ENCODE peak calls at places on chromosome 6, in seven cellular contexts. One of them, this sample, is unnamed.

GRCh38 chr6:52363222-52363867 is 1.4 kb downstream of the PAQR8 start:
- DNase-seq in psoas muscle: no peak
- DNase-seq in right cardiac atrium: no peak
- DNase-seq in heart left ventricle: no peak
- DNase-seq in dorsolateral prefrontal cortex: no peak
- DNase-seq in adrenal gland: no peak
- DNase-seq in pancreas: no peak
- DNase-seq in this sample: no peak

GRCh38 chr6:98945311-98946005 is 2.3 kb downstream of the FBXL4 start:
- DNase-seq in psoas muscle: no peak
- DNase-seq in heart left ventricle: no peak
- DNase-seq in adrenal gland: no peak
- DNase-seq in right cardiac atrium: no peak
- DNase-seq in dorsolateral prefrontal cortex: no peak
- DNase-seq in pancreas: no peak
- DNase-seq in this sample: no peak

GRCh38 chr6:5260111-5260620 is 584 bp downstream of the LYRM4 start:
- DNase-seq in adrenal gland: peak
- DNase-seq in pancreas: peak
- DNase-seq in heart left ventricle: peak
- DNase-seq in psoas muscle: peak
- DNase-seq in dorsolateral prefrontal cortex: no peak
- DNase-seq in right cardiac atrium: peak
- DNase-seq in this sample: peak

GRCh38 chr6:28807682-28808280 is 116.0 kb downstream of the TRIM27 start:
- DNase-seq in dorsolateral prefrontal cortex: no peak
- DNase-seq in right cardiac atrium: no peak
- DNase-seq in adrenal gland: no peak
- DNase-seq in pancreas: no peak
- DNase-seq in psoas muscle: no peak
- DNase-seq in heart left ventricle: no peak
- DNase-seq in this sample: peak

GRCh38 chr6:136784271-136784664 is 8.0 kb downstream of the MAP3K5 start:
- DNase-seq in psoas muscle: no peak
- DNase-seq in right cardiac atrium: no peak
- DNase-seq in pancreas: no peak
- DNase-seq in heart left ventricle: no peak
- DNase-seq in dorsolateral prefrontal cortex: no peak
- DNase-seq in adrenal gland: no peak
- DNase-seq in this sample: no peak

GRCh38 chr6:167577891-167578361 is 248.8 kb upstream of the AFDN start:
- DNase-seq in pancreas: no peak
- DNase-seq in right cardiac atrium: no peak
- DNase-seq in adrenal gland: no peak
- DNase-seq in psoas muscle: no peak
- DNase-seq in heart left ventricle: no peak
- DNase-seq in dorsolateral prefrontal cortex: peak
- DNase-seq in this sample: no peak

GRCh38 chr6:39847216-39847615 is 55.0 kb downstream of the DAAM2 start:
- DNase-seq in pancreas: peak
- DNase-seq in heart left ventricle: peak
- DNase-seq in psoas muscle: no peak
- DNase-seq in dorsolateral prefrontal cortex: no peak
- DNase-seq in right cardiac atrium: peak
- DNase-seq in adrenal gland: no peak
- DNase-seq in this sample: no peak

GRCh38 chr6:91539451-91539850 is 952.6 kb upstream of the MAP3K7 start:
- DNase-seq in psoas muscle: no peak
- DNase-seq in adrenal gland: no peak
- DNase-seq in pancreas: no peak
- DNase-seq in dorsolateral prefrontal cortex: no peak
- DNase-seq in heart left ventricle: no peak
- DNase-seq in right cardiac atrium: no peak
- DNase-seq in this sample: no peak

GRCh38 chr6:2209226-2209809 is 36.1 kb downstream of the GMDS start:
- DNase-seq in dorsolateral prefrontal cortex: no peak
- DNase-seq in heart left ventricle: no peak
- DNase-seq in adrenal gland: no peak
- DNase-seq in right cardiac atrium: no peak
- DNase-seq in pancreas: peak
- DNase-seq in psoas muscle: peak
- DNase-seq in this sample: peak

GRCh38 chr6:131967948-131968347 is 16.8 kb upstream of the CCN2 start:
- DNase-seq in right cardiac atrium: no peak
- DNase-seq in heart left ventricle: no peak
- DNase-seq in pancreas: no peak
- DNase-seq in dorsolateral prefrontal cortex: no peak
- DNase-seq in adrenal gland: no peak
- DNase-seq in psoas muscle: no peak
- DNase-seq in this sample: no peak

GRCh38 chr6:116572162-116572561 is 858 bp downstream of the RWDD1 start:
- DNase-seq in dorsolateral prefrontal cortex: no peak
- DNase-seq in right cardiac atrium: peak
- DNase-seq in psoas muscle: peak
- DNase-seq in heart left ventricle: peak
- DNase-seq in adrenal gland: peak
- DNase-seq in pancreas: peak
- DNase-seq in this sample: peak

GRCh38 chr6:134058622-134059366 is 6.4 kb upstream of the SLC2A12 start:
- DNase-seq in dorsolateral prefrontal cortex: no peak
- DNase-seq in adrenal gland: no peak
- DNase-seq in heart left ventricle: peak
- DNase-seq in pancreas: no peak
- DNase-seq in right cardiac atrium: peak
- DNase-seq in psoas muscle: no peak
- DNase-seq in this sample: peak

GRCh38 chr6:134060491-134061106 is 8.2 kb upstream of the SLC2A12 start:
- DNase-seq in pancreas: no peak
- DNase-seq in right cardiac atrium: no peak
- DNase-seq in heart left ventricle: no peak
- DNase-seq in dorsolateral prefrontal cortex: no peak
- DNase-seq in adrenal gland: no peak
- DNase-seq in psoas muscle: no peak
- DNase-seq in this sample: no peak

GRCh38 chr6:134061440-134061839 is 9.0 kb upstream of the SLC2A12 start:
- DNase-seq in dorsolateral prefrontal cortex: no peak
- DNase-seq in right cardiac atrium: no peak
- DNase-seq in psoas muscle: no peak
- DNase-seq in adrenal gland: no peak
- DNase-seq in heart left ventricle: no peak
- DNase-seq in pancreas: no peak
- DNase-seq in this sample: no peak

GRCh38 chr6:134056046-134056445 is 3.6 kb upstream of the SLC2A12 start:
- DNase-seq in psoas muscle: no peak
- DNase-seq in adrenal gland: no peak
- DNase-seq in dorsolateral prefrontal cortex: no peak
- DNase-seq in pancreas: no peak
- DNase-seq in heart left ventricle: no peak
- DNase-seq in right cardiac atrium: no peak
- DNase-seq in this sample: no peak

DNA sequence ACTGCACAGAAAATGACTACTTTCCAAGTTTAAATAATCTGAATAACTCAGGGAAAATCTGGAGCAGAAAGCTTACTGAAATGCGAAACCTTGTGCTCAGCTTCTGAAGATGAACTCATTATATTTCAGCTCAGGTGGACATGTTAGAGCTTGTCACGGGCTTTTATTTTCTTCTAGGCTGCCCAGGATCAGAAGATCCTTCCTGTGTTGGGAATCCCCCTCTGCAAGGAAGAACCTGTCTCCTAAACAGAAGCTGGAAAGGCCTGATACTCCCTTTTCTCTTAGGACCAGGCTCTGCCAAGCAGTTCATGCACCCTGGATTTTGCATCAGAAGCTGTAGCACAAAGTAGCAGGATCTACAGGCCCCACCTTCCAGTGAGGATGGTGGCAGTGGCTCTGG is 5.1 kb upstream of the SLC2A12 start:
- DNase-seq in heart left ventricle: no peak
- DNase-seq in pancreas: no peak
- DNase-seq in psoas muscle: no peak
- DNase-seq in right cardiac atrium: no peak
- DNase-seq in adrenal gland: no peak
- DNase-seq in dorsolateral prefrontal cortex: no peak
- DNase-seq in this sample: peak
- H3K27ac ChIP-seq in heart left ventricle: no peak
- H3K27ac ChIP-seq in pancreas: no peak
- H3K27ac ChIP-seq in psoas muscle: peak
- H3K27ac ChIP-seq in right cardiac atrium: peak
- H3K27ac ChIP-seq in adrenal gland: no peak
- H3K27ac ChIP-seq in dorsolateral prefrontal cortex: no peak
- H3K27ac ChIP-seq in this sample: peak

DNA sequence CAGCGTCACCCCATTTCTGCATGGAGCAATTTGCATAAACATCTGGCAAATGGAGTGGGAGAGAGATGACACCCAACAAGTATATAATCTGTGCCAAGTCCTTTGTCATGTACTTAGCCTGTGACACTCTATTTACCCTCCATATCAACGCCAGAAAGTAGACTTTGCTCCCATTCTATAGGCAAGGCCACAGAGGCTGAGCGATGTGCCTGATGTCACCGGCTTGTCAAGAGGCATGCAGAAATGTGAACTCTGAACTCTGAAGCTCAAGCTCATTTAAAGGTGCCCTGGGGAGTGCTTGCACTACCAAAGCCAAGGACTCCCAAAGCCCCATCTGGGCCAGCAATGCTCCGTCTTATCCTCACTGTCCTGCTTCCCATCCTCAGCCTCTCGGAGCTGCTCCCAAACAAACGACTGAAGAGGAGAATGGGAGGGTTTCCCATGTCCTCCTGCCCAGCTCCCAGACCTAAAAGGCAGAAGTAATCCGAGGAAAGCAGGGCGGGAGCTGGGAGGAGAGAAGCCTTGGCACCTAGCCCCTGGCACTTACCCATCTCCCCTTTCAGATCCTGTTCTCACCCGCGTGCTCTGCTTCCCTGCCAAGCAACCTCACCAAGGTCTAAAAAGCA is 9.2 kb downstream of the CPNE5 start:
- DNase-seq in dorsolateral prefrontal cortex: no peak
- DNase-seq in psoas muscle: peak
- DNase-seq in adrenal gland: peak
- DNase-seq in right cardiac atrium: peak
- DNase-seq in heart left ventricle: peak
- DNase-seq in pancreas: peak
- DNase-seq in this sample: no peak
- H3K27ac ChIP-seq in dorsolateral prefrontal cortex: no peak
- H3K27ac ChIP-seq in psoas muscle: peak
- H3K27ac ChIP-seq in adrenal gland: no peak
- H3K27ac ChIP-seq in right cardiac atrium: peak
- H3K27ac ChIP-seq in heart left ventricle: peak
- H3K27ac ChIP-seq in pancreas: peak
- H3K27ac ChIP-seq in this sample: no peak

GRCh38 chr6:41637179-41638001 is 878 bp upstream of the MDFI start:
- DNase-seq in right cardiac atrium: no peak
- DNase-seq in dorsolateral prefrontal cortex: no peak
- DNase-seq in heart left ventricle: no peak
- DNase-seq in psoas muscle: no peak
- DNase-seq in pancreas: no peak
- DNase-seq in adrenal gland: no peak
- DNase-seq in this sample: peak
- H3K27ac ChIP-seq in right cardiac atrium: no peak
- H3K27ac ChIP-seq in dorsolateral prefrontal cortex: no peak
- H3K27ac ChIP-seq in heart left ventricle: no peak
- H3K27ac ChIP-seq in psoas muscle: no peak
- H3K27ac ChIP-seq in pancreas: no peak
- H3K27ac ChIP-seq in adrenal gland: no peak
- H3K27ac ChIP-seq in this sample: peak

GRCh38 chr6:121695346-121695745 is 259.9 kb downstream of the GJA1 start:
- DNase-seq in adrenal gland: no peak
- DNase-seq in pancreas: no peak
- DNase-seq in dorsolateral prefrontal cortex: no peak
- DNase-seq in right cardiac atrium: no peak
- DNase-seq in psoas muscle: no peak
- DNase-seq in heart left ventricle: no peak
- DNase-seq in this sample: no peak
- H3K27ac ChIP-seq in adrenal gland: peak
- H3K27ac ChIP-seq in pancreas: no peak
- H3K27ac ChIP-seq in dorsolateral prefrontal cortex: no peak
- H3K27ac ChIP-seq in right cardiac atrium: no peak
- H3K27ac ChIP-seq in psoas muscle: no peak
- H3K27ac ChIP-seq in heart left ventricle: no peak
- H3K27ac ChIP-seq in this sample: no peak

GRCh38 chr6:169455470-169455869 is 201.8 kb upstream of the THBS2 start:
- DNase-seq in psoas muscle: no peak
- DNase-seq in pancreas: no peak
- DNase-seq in right cardiac atrium: no peak
- DNase-seq in heart left ventricle: no peak
- DNase-seq in dorsolateral prefrontal cortex: no peak
- DNase-seq in adrenal gland: no peak
- DNase-seq in this sample: no peak
- H3K27ac ChIP-seq in psoas muscle: no peak
- H3K27ac ChIP-seq in pancreas: no peak
- H3K27ac ChIP-seq in right cardiac atrium: no peak
- H3K27ac ChIP-seq in heart left ventricle: no peak
- H3K27ac ChIP-seq in dorsolateral prefrontal cortex: no peak
- H3K27ac ChIP-seq in adrenal gland: no peak
- H3K27ac ChIP-seq in this sample: no peak

GRCh38 chr6:71258078-71258866 is 30.3 kb upstream of the OGFRL1 start:
- DNase-seq in dorsolateral prefrontal cortex: no peak
- DNase-seq in adrenal gland: no peak
- DNase-seq in psoas muscle: no peak
- DNase-seq in heart left ventricle: no peak
- DNase-seq in pancreas: no peak
- DNase-seq in right cardiac atrium: no peak
- DNase-seq in this sample: no peak
- H3K27ac ChIP-seq in dorsolateral prefrontal cortex: no peak
- H3K27ac ChIP-seq in adrenal gland: no peak
- H3K27ac ChIP-seq in psoas muscle: no peak
- H3K27ac ChIP-seq in heart left ventricle: peak
- H3K27ac ChIP-seq in pancreas: no peak
- H3K27ac ChIP-seq in right cardiac atrium: no peak
- H3K27ac ChIP-seq in this sample: no peak

DNA sequence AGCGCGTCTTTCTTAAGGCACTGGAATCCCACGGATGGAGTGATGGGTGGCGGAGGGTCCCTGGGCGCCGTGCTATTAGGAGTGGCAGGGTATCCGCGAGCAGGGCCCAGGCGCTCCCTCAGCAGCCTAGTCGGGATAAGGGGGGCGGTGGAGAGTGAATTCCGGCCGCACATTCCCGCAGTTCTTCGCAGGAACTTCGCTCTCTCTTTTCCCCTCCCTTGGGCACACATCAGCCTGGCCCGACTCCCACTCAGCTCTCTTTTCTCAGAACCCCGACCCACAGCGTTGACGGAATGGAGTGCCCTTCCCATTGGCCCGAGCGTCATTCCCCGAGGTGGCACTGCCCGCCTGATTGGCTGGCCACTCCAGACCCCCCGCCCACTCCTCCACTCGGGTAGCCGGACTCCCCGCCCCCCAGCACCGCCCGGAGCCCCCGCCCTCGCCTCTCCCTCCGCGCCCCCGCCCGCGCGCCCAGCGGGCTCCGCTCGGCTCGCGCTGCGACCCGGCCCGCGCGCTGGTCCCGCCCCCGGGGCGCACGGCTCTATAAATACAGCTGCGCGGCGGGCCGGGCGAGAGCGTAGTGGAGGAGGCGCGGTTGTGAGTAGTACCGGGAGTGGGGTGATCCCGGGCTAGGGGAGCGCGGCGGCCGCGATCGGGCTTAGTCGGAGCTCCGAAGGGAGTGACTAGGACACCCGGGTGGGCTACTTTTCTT is at the start of gene ID4:
- DNase-seq in adrenal gland: peak
- DNase-seq in dorsolateral prefrontal cortex: peak
- DNase-seq in heart left ventricle: peak
- DNase-seq in right cardiac atrium: peak
- DNase-seq in pancreas: peak
- DNase-seq in psoas muscle: peak
- DNase-seq in this sample: peak
- H3K27ac ChIP-seq in adrenal gland: no peak
- H3K27ac ChIP-seq in dorsolateral prefrontal cortex: peak
- H3K27ac ChIP-seq in heart left ventricle: peak
- H3K27ac ChIP-seq in right cardiac atrium: peak
- H3K27ac ChIP-seq in pancreas: peak
- H3K27ac ChIP-seq in psoas muscle: peak
- H3K27ac ChIP-seq in this sample: no peak

GRCh38 chr6:158539363-158539762 is 20.5 kb upstream of the TMEM181 start:
- DNase-seq in adrenal gland: peak
- DNase-seq in pancreas: no peak
- DNase-seq in heart left ventricle: no peak
- DNase-seq in psoas muscle: no peak
- DNase-seq in dorsolateral prefrontal cortex: no peak
- DNase-seq in right cardiac atrium: no peak
- DNase-seq in this sample: no peak
- H3K27ac ChIP-seq in adrenal gland: no peak
- H3K27ac ChIP-seq in pancreas: no peak
- H3K27ac ChIP-seq in heart left ventricle: no peak
- H3K27ac ChIP-seq in psoas muscle: no peak
- H3K27ac ChIP-seq in dorsolateral prefrontal cortex: no peak
- H3K27ac ChIP-seq in right cardiac atrium: no peak
- H3K27ac ChIP-seq in this sample: no peak